ENCODE peak calls at places on chromosomes 13 and 19, in nine cellular contexts. X, A, T, J, R, D, V, E and S are unnamed samples.
A peak's percentile ranks its signal among the peaks of the same experiment; 100 is the strongest.

GRCh38 chr19:29505034-29505824 is 20.6 kb upstream of the VSTM2B start:
- DNase-seq in X (no peak), A (no peak), T (no peak), J (no peak), R (no peak), D (no peak), V (no peak), E (no peak), S (peak; percentile 25)

GRCh38 chr13:33186851-33187250 is 98.7 kb downstream of the STARD13 start:
- DNase-seq in X (no peak), A (no peak), T (no peak), J (no peak), R (peak; percentile 91), D (no peak), V (peak; percentile 14), E (no peak), S (no peak)

GRCh38 chr19:45779231-45780145 is 2.8 kb downstream of the DMPK start:
- DNase-seq in X (peak; percentile 97), A (peak; percentile 90), T (peak; percentile 92), J (peak; percentile 83), R (peak; percentile 95), D (peak; percentile 88), V (no peak), E (peak; percentile 70), S (peak; percentile 95)

GRCh38 chr19:45279587-45280192 is 28.6 kb downstream of the MARK4 start:
- DNase-seq in X (no peak), A (no peak), T (no peak), J (no peak), R (no peak), D (no peak), V (no peak), E (no peak), S (no peak)

GRCh38 chr13:27211771-27212364 is 39.5 kb upstream of the RPL21 start:
- DNase-seq in X (no peak), A (no peak), T (no peak), J (no peak), R (no peak), D (no peak), V (no peak), E (no peak), S (no peak)

GRCh38 chr19:45098521-45099464 is 5.8 kb downstream of the PPP1R37 start:
- DNase-seq in X (no peak), A (no peak), T (peak; percentile 58), J (no peak), R (no peak), D (no peak), V (no peak), E (no peak), S (no peak)

GRCh38 chr13:19927117-19927734 is 31.3 kb upstream of the ZMYM2 start:
- DNase-seq in X (no peak), A (peak; percentile 7), T (no peak), J (no peak), R (peak; percentile 19), D (peak; percentile 11), V (no peak), E (no peak), S (no peak)

GRCh38 chr19:39208175-39208795 is 4.2 kb upstream of the SYCN start:
- DNase-seq in X (no peak), A (no peak), T (no peak), J (no peak), R (no peak), D (no peak), V (no peak), E (no peak), S (no peak)

GRCh38 chr13:51066091-51066831 is 44.8 kb downstream of the C13orf42 start:
- DNase-seq in X (no peak), A (peak; percentile 40), T (peak; percentile 47), J (no peak), R (no peak), D (no peak), V (no peak), E (no peak), S (no peak)

GRCh38 chr19:4584670-4585460 is 25.4 kb upstream of the SEMA6B start:
- DNase-seq in X (no peak), A (no peak), T (no peak), J (no peak), R (peak; percentile 50), D (no peak), V (no peak), E (no peak), S (no peak)

GRCh38 chr19:4583961-4584669 is 24.6 kb upstream of the SEMA6B start:
- DNase-seq in X (peak; percentile 67), A (no peak), T (peak; percentile 67), J (no peak), R (peak; percentile 54), D (no peak), V (no peak), E (no peak), S (no peak)

GRCh38 chr19:4581381-4582111 is 22.1 kb upstream of the SEMA6B start:
- DNase-seq in X (peak; percentile 61), A (no peak), T (peak; percentile 48), J (no peak), R (no peak), D (no peak), V (no peak), E (no peak), S (no peak)

GRCh38 chr19:4582112-4582553 is 22.6 kb upstream of the SEMA6B start:
- DNase-seq in X (no peak), A (no peak), T (no peak), J (no peak), R (no peak), D (no peak), V (no peak), E (no peak), S (no peak)

GRCh38 chr19:4582980-4583842 is 23.7 kb upstream of the SEMA6B start:
- DNase-seq in X (no peak), A (no peak), T (no peak), J (no peak), R (no peak), D (no peak), V (no peak), E (no peak), S (no peak)
- H3K27me3 ChIP-seq in X (no peaks in the 10 kb centered on the region), A (no peaks in the 10 kb centered on the region), T (no peaks in the 10 kb centered on the region), J (peaks cover 44% of the 10 kb centered on the region), R (no peaks in the 10 kb centered on the region), D (peaks cover 31% of the 10 kb centered on the region), V (peaks cover 54% of the 10 kb centered on the region), E (peaks cover 18% of the 10 kb centered on the region), S (peaks cover 4% of the 10 kb centered on the region)

DNA sequence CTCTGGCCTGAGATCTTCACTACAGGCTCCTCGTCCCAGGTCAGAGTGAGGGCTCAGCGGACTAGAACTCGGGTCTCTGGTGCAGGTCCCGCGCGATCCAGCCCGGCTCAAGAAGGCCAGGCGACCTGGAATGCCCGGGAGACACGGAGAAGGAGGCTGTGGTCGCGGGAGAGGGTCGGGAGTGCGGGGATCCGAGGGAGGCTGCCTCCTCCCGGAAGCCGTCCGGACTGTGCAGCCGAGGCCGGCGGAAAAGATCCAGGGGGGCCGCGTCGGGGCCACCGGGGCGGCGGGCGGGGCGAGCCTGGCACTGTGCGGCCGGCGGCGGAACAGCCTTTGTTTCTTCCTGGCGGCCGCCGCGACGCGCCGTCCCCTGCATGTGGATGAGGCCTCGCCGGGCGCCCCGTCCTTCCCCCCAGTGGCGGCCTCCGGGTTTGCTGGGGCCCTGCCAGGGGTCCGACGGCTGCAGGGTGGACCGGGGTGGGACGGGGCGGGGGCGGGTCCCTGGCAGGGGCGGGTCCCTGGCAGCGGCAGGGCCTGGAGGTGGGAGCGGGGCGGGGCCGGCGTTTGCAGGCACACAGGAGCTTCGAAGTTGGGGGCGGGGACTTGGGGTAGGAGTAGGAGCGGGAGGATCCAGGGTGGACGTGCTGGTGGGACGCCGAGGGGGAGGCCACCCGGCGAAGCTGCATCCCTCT is 1.0 kb upstream of the SLC7A10 start:
- DNase-seq in X (peak; percentile 95), A (no peak), T (no peak), J (no peak), R (peak; percentile 82), D (peak; percentile 83), V (no peak), E (no peak), S (no peak)
- H3K27me3 ChIP-seq in X (peaks cover 17% of the 10 kb centered on the region), A (no peaks in the 10 kb centered on the region), T (peaks cover 35% of the 10 kb centered on the region), J (peaks cover 17% of the 10 kb centered on the region), R (peaks cover 9% of the 10 kb centered on the region), D (peaks cover 34% of the 10 kb centered on the region), V (peaks cover 16% of the 10 kb centered on the region), E (peaks cover 10% of the 10 kb centered on the region), S (peaks cover 2% of the 10 kb centered on the region)

GRCh38 chr13:113730831-113731191 is 28.2 kb upstream of the TMEM255B start:
- DNase-seq in X (no peak), A (no peak), T (no peak), J (no peak), R (no peak), D (no peak), V (no peak), E (no peak), S (no peak)

GRCh38 chr13:113734099-113734825 is 24.8 kb upstream of the TMEM255B start:
- DNase-seq in X (no peak), A (no peak), T (no peak), J (peak; percentile 43), R (no peak), D (no peak), V (no peak), E (no peak), S (no peak)

GRCh38 chr13:113732961-113733950 is 25.8 kb upstream of the TMEM255B start:
- DNase-seq in X (no peak), A (no peak), T (no peak), J (peak; percentile 40), R (no peak), D (no peak), V (no peak), E (no peak), S (no peak)

GRCh38 chr13:113731192-113732175 is 27.5 kb upstream of the TMEM255B start:
- DNase-seq in X (no peak), A (no peak), T (no peak), J (peak; percentile 28), R (no peak), D (no peak), V (no peak), E (no peak), S (no peak)

DNA sequence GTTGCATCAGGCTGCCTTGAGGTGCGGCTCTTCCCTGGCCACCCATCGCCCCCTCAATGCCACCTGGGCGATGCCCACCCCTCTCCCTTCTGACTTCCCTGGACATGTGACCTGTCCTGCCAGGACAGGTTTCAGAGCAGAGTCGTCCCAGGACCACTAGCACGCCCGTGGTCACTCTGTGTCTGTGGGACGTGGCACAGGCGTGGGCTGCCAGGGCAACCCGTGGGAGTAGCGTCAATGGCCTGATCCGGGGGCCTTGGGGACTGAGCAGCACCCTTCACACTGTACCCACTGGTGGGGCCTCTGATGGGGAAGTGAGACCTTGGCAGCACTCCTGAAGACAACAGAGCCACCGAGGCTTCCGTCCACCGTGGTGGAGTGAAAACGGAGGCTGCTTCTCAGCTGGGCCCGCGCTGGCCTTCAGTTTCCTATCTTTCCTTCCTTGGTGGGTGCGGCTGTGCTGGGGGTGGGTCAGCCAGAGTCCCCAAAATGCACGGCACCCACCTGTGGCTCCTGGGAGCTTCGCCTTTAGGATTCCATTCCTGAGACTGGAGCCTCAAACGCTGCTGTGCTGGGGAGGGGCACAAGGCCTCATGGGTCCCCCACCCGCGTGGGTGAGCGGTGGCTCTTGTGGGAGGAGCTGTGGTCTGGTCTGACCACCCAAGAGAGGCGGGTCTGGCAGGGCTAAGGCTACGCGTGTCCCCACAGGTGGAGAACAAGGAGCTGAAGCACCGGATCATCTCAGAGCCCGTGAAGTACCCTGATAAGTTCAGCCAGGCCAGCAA is 26.7 kb upstream of the TMEM255B start:
- DNase-seq in X (no peak), A (no peak), T (no peak), J (peak; percentile 47), R (no peak), D (no peak), V (no peak), E (no peak), S (no peak)
- H3K27me3 ChIP-seq in X (no peaks in the 10 kb centered on the region), A (no peaks in the 10 kb centered on the region), T (peaks cover 5% of the 10 kb centered on the region), J (no peaks in the 10 kb centered on the region), R (no peaks in the 10 kb centered on the region), D (no peaks in the 10 kb centered on the region), V (peaks cover 10% of the 10 kb centered on the region), E (no peaks in the 10 kb centered on the region), S (no peaks in the 10 kb centered on the region)

GRCh38 chr19:21434516-21434915 is 37.6 kb downstream of the ZNF493 start:
- DNase-seq in X (no peak), A (no peak), T (no peak), J (no peak), R (no peak), D (no peak), V (no peak), E (no peak), S (no peak)
- H3K27me3 ChIP-seq in X (no peaks in the 10 kb centered on the region), A (no peaks in the 10 kb centered on the region), T (no peaks in the 10 kb centered on the region), J (no peaks in the 10 kb centered on the region), R (no peaks in the 10 kb centered on the region), D (no peaks in the 10 kb centered on the region), V (no peaks in the 10 kb centered on the region), E (no peaks in the 10 kb centered on the region), S (no peaks in the 10 kb centered on the region)